ENCODE peak calls at places on chromosomes 2 and 18, in six cellular contexts. A, X, K, Y, S and Z are unnamed samples.

GRCh38 chr18:53153281-53153680 is 813.3 kb downstream of the DCC start:
- DNase-seq in K (no peak), S (no peak), A (peak; percentile 2), X (no peak), Y (peak; percentile 62), Z (peak; percentile 15)

GRCh38 chr2:239630618-239631286 is 229.9 kb upstream of the HDAC4 start:
- DNase-seq in X (no peak), A (no peak), K (no peak), Y (no peak), S (no peak), Z (no peak)

GRCh38 chr2:111221701-111222100 is 101.0 kb downstream of the BCL2L11 start:
- DNase-seq in S (no peak), K (no peak), A (no peak), Y (no peak), X (no peak), Z (no peak)

GRCh38 chr2:37819228-37819627 is 105.9 kb upstream of the RMDN2 start:
- DNase-seq in K (peak; percentile 27), X (no peak), Y (no peak), S (no peak), A (no peak), Z (no peak)

GRCh38 chr2:239294571-239295054 is 106.2 kb downstream of the HDAC4 start:
- DNase-seq in X (no peak), S (peak; percentile 75), K (no peak), Y (no peak), A (no peak), Z (no peak)

GRCh38 chr2:214471990-214472389 is 61.1 kb downstream of the VWC2L start:
- DNase-seq in A (no peak), X (no peak), Y (no peak), K (no peak), S (no peak), Z (no peak)

GRCh38 chr2:96945011-96945410 is 41.4 kb downstream of the FAM178B start:
- DNase-seq in Y (no peak), A (no peak), X (no peak), K (no peak), S (no peak), Z (no peak)

GRCh38 chr2:241983571-241984270 is 114.2 kb downstream of the RTP5 start:
- DNase-seq in K (no peak), A (no peak), X (no peak), Y (no peak), S (no peak), Z (no peak)

GRCh38 chr2:218430721-218431120 is 11.8 kb downstream of the VIL1 start:
- DNase-seq in K (no peak), A (no peak), X (no peak), S (no peak), Y (no peak), Z (no peak)

GRCh38 chr18:59516356-59517155 is 157.5 kb upstream of the LMAN1 start:
- DNase-seq in S (peak; percentile 48), A (peak; percentile 94), Y (no peak), K (peak; percentile 45), X (no peak), Z (no peak)

GRCh38 chr18:7789853-7790552 is 222.9 kb downstream of the PTPRM start:
- DNase-seq in S (no peak), Y (no peak), X (no peak), K (peak; percentile 33), A (peak; percentile 31), Z (no peak)

GRCh38 chr18:9961031-9961430 is 47.2 kb downstream of the VAPA start:
- DNase-seq in K (no peak), S (no peak), Y (no peak), A (no peak), X (no peak), Z (no peak)

GRCh38 chr2:80120866-80121265 is 183.7 kb downstream of the LRRTM1 start:
- DNase-seq in S (no peak), K (no peak), A (no peak), Y (no peak), X (no peak), Z (no peak)

GRCh38 chr2:127546797-127547196 is 11.3 kb downstream of the MYO7B start:
- DNase-seq in Y (no peak), X (no peak), S (no peak), A (no peak), K (no peak), Z (no peak)

GRCh38 chr2:23745726-23746105 is 181.2 kb downstream of the ATAD2B start:
- DNase-seq in X (no peak), S (no peak), K (peak; percentile 65), A (no peak), Y (no peak), Z (no peak)

GRCh38 chr2:16613475-16613874 is 52.2 kb downstream of the CYRIA start:
- DNase-seq in K (peak; percentile 66), Y (no peak), S (peak; percentile 15), X (no peak), A (peak; percentile 20), Z (no peak)

GRCh38 chr2:149768320-149768799 is 180.8 kb upstream of the MMADHC start:
- DNase-seq in X (no peak), K (no peak), Y (no peak), S (no peak), A (no peak), Z (no peak)

GRCh38 chr2:133791191-133791590 is 222.9 kb upstream of the NCKAP5 start:
- DNase-seq in Y (no peak), S (no peak), A (no peak), X (no peak), K (no peak), Z (no peak)

GRCh38 chr2:119407430-119408220 is 24.0 kb upstream of the TMEM37 start:
- DNase-seq in X (peak; percentile 32), S (peak; percentile 78), K (peak; percentile 79), A (peak; percentile 73), Y (peak; percentile 69), Z (no peak)

GRCh38 chr2:101696272-101697123 is 1.0 kb upstream of the MAP4K4 start:
- DNase-seq in X (no peak), S (no peak), K (no peak), A (no peak), Y (no peak), Z (no peak)

GRCh38 chr2:26184555-26185303 is 11.8 kb downstream of the GAREM2 start:
- DNase-seq in S (peak; percentile 88), Y (peak; percentile 88), X (peak; percentile 25), K (peak; percentile 35), A (no peak), Z (peak; percentile 80)
- TF ChIP-seq CTCF in S (peak; percentile 81), Y (peak; percentile 69), X (peak; percentile 72), K (no peak), A (peak; percentile 60), Z (peak; percentile 62)

GRCh38 chr2:19932928-19933327 is 31.1 kb upstream of the TTC32 start:
- DNase-seq in X (no peak), Y (no peak), A (no peak), K (no peak), S (no peak), Z (no peak)
- H3K4me3 ChIP-seq in X (no peak overlapping the region), Y (no peak overlapping the region), A (no peak overlapping the region), K (no peak overlapping the region), S (no peak overlapping the region), Z (no peak overlapping the region)

GRCh38 chr18:74528478-74528877 is 5.8 kb upstream of the CNDP1 start:
- DNase-seq in S (no peak), A (no peak), K (no peak), Y (no peak), X (no peak), Z (no peak)

GRCh38 chr18:74529811-74530583 is 4.3 kb upstream of the CNDP1 start:
- DNase-seq in A (no peak), X (no peak), Y (no peak), K (no peak), S (no peak), Z (no peak)

GRCh38 chr18:74528913-74529312 is 5.4 kb upstream of the CNDP1 start:
- DNase-seq in K (no peak), X (no peak), A (no peak), Y (no peak), S (no peak), Z (no peak)

GRCh38 chr18:74530584-74530862 is 3.8 kb upstream of the CNDP1 start:
- DNase-seq in S (no peak), A (no peak), K (no peak), X (no peak), Y (no peak), Z (no peak)

DNA sequence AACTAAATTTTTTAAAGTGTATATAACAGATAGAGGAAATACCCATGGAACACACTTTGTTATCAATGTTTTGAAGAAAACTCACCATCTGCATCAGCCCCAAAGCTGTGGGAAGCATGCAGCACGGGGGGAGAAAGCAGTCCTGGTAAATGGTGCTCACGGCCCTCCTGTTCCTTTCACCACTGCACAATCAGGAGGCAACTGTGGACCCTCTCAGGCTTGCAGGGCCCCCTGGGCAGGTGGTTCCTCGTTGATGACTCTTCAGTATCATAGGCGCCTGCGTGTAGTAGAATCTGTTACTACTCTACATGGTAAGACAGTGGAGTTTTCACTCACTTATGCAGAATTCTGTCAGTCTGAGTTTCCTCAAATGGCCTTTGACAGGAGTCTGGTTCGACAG is 4.9 kb upstream of the CNDP1 start:
- DNase-seq in K (no peak), S (no peak), X (no peak), Y (no peak), A (no peak), Z (no peak)
- TF ChIP-seq GABPA in K (no peak), S (no peak), X (no peak), Y (no peak), A (no peak), Z (no peak)

GRCh38 chr2:221431477-221431876 is 140.6 kb downstream of the EPHA4 start:
- DNase-seq in X (no peak), A (no peak), K (no peak), S (no peak), Y (no peak), Z (no peak)

GRCh38 chr2:221426929-221427328 is 145.2 kb downstream of the EPHA4 start:
- DNase-seq in K (no peak), Y (no peak), X (no peak), A (no peak), S (no peak), Z (no peak)

GRCh38 chr2:221434155-221434554 is 137.9 kb downstream of the EPHA4 start:
- DNase-seq in K (no peak), X (no peak), Y (no peak), S (no peak), A (no peak), Z (no peak)

GRCh38 chr2:221428896-221429295 is 143.2 kb downstream of the EPHA4 start:
- DNase-seq in X (no peak), K (no peak), S (no peak), A (no peak), Y (no peak), Z (no peak)

DNA sequence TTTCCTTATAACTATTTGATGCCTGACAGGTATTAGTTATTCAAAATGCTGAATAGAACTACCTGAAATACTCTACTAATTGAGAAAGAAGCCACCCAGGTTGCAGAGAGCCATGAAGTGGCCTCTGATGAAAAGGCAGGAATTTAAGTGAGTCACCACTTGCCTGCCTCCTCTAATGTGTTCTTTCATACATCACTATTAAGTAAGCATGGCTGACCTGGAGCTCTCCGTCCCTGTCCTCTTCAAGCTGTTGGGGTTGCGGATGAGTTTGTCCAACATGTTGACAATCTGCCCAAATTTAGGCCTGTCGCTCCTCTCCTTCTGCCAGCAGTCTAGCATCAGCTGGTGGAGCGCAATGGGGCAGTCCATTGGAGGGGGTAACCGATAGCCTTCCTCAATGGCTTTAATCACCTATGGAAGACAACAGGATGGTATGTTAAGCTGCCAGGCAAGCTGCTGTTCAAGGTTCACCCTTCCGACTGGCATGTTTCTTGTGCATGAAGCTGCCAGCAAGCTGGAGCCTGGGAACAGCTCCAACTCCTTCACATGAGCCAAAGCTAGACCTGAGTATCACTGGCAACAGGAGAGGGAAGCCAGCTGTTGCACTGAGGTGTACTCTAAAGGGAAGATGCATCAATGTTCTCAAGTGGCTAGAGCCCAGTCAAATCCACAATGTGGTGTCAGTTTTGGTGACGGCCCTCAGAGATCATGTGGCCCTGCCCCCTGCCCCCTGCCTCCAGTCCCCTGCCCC is 142.2 kb downstream of the EPHA4 start:
- DNase-seq in X (no peak), S (no peak), A (no peak), K (no peak), Y (no peak), Z (no peak)
- TF ChIP-seq CTCF in X (no peak), S (no peak), A (no peak), K (no peak), Y (no peak), Z (no peak)